ENCODE peak calls at places on chromosomes 2 and 18, in six cellular contexts. H is K562, Q is GM12878, J is HCT116, K is H1, A is HepG2. T is an unnamed sample.

GRCh38 chr18:9466911-9467310 is 8.4 kb upstream of the RALBP1 start:
- DNase-seq in H (no peak), Q (no peak), J (no peak), K (no peak), A (no peak), T (no peak)

GRCh38 chr18:63107171-63107850 is 212.3 kb downstream of the BCL2 start:
- DNase-seq in H (no peak), Q (no peak), J (no peak), K (no peak), A (no peak), T (no peak)

GRCh38 chr18:26656944-26657536 is 108.7 kb upstream of the KCTD1 start:
- DNase-seq in H (no peak), Q (no peak), J (no peak), K (peak), A (peak), T (peak)

GRCh38 chr2:129820908-129821307 is 158.6 kb upstream of the RAB6C start:
- DNase-seq in H (no peak), Q (no peak), J (no peak), K (no peak), A (no peak), T (no peak)

GRCh38 chr18:6960656-6961055 is 156.9 kb downstream of the LAMA1 start:
- DNase-seq in H (no peak), Q (no peak), J (no peak), K (no peak), A (no peak), T (no peak)

GRCh38 chr2:104863585-104864279 is 9.8 kb downstream of the POU3F3 start:
- DNase-seq in H (no peak), Q (no peak), J (no peak), K (peak), A (no peak), T (no peak)

GRCh38 chr2:158665536-158666302 is 129.4 kb upstream of the DAPL1 start:
- DNase-seq in H (no peak), Q (no peak), J (no peak), K (no peak), A (no peak), T (no peak)

GRCh38 chr2:54457326-54458023 is 1.3 kb downstream of the SPTBN1 start:
- DNase-seq in H (no peak), Q (no peak), J (no peak), K (peak), A (peak), T (no peak)

GRCh38 chr2:166270376-166270775 is 105.4 kb downstream of the SCN9A start:
- DNase-seq in H (no peak), Q (no peak), J (no peak), K (no peak), A (no peak), T (no peak)

GRCh38 chr2:224039080-224039769 is at the start of gene SERPINE2:
- DNase-seq in H (no peak), Q (no peak), J (peak), K (peak), A (no peak), T (peak)

GRCh38 chr2:161990741-161991140 is 83.3 kb downstream of the DPP4 start:
- DNase-seq in H (no peak), Q (no peak), J (peak), K (no peak), A (peak), T (no peak)

GRCh38 chr2:13504808-13505207 is 788.1 kb downstream of the TRIB2 start:
- DNase-seq in H (no peak), Q (no peak), J (no peak), K (no peak), A (no peak), T (no peak)

GRCh38 chr2:127485051-127485693 is 41.1 kb downstream of the IWS1 start:
- DNase-seq in H (no peak), Q (no peak), J (no peak), K (no peak), A (no peak), T (no peak)

GRCh38 chr2:45484965-45485364 is 126.1 kb downstream of the SRBD1 start:
- DNase-seq in H (no peak), Q (no peak), J (no peak), K (no peak), A (no peak), T (no peak)

GRCh38 chr2:229974271-229974670 is 52.0 kb downstream of the FBXO36 start:
- DNase-seq in H (peak), Q (no peak), J (no peak), K (no peak), A (no peak), T (peak)

GRCh38 chr18:29154758-29155725 is 978.1 kb upstream of the CDH2 start:
- DNase-seq in H (no peak), Q (no peak), J (peak), K (no peak), A (no peak), T (no peak)

GRCh38 chr2:97646977-97647376 is 1.1 kb downstream of the COX5B start:
- DNase-seq in H (no peak), Q (no peak), J (no peak), K (peak), A (no peak), T (no peak)

GRCh38 chr18:32552421-32553030 is 81.8 kb upstream of the GAREM1 start:
- DNase-seq in H (peak), Q (no peak), J (peak), K (peak), A (peak), T (peak)

GRCh38 chr18:68662779-68663178 is 52.1 kb downstream of the TMX3 start:
- DNase-seq in H (no peak), Q (no peak), J (no peak), K (no peak), A (no peak), T (no peak)

GRCh38 chr2:42030196-42030759 is 17.5 kb upstream of the PKDCC start:
- DNase-seq in H (no peak), Q (no peak), J (no peak), K (no peak), A (no peak), T (no peak)

GRCh38 chr2:116074161-116074560 is 1631.7 kb downstream of the DPP10 start:
- DNase-seq in H (no peak), Q (no peak), J (no peak), K (no peak), A (no peak), T (no peak)

GRCh38 chr18:12608292-12608691 is 49.6 kb downstream of the SPIRE1 start:
- DNase-seq in H (no peak), Q (no peak), J (no peak), K (no peak), A (peak), T (no peak)

GRCh38 chr2:85601771-85602475 is 575 bp downstream of the TMEM150A start:
- DNase-seq in H (no peak), Q (no peak), J (no peak), K (no peak), A (peak), T (peak)

GRCh38 chr18:2657788-2658458 is 2.4 kb downstream of the SMCHD1 start:
- DNase-seq in H (peak), Q (no peak), J (peak), K (no peak), A (peak), T (no peak)

GRCh38 chr2:71511776-71512175 is 58.4 kb downstream of the DYSF start:
- DNase-seq in H (no peak), Q (no peak), J (no peak), K (no peak), A (no peak), T (no peak)

GRCh38 chr18:76633504-76634259 is 138.6 kb upstream of the ZNF516 start:
- DNase-seq in H (no peak), Q (no peak), J (no peak), K (no peak), A (no peak), T (no peak)

GRCh38 chr2:58146707-58147106 is 94.4 kb downstream of the FANCL start:
- DNase-seq in H (peak), Q (no peak), J (peak), K (no peak), A (no peak), T (no peak)

GRCh38 chr2:86541282-86541681 is 22.0 kb downstream of the CHMP3 start:
- DNase-seq in H (peak), Q (no peak), J (no peak), K (no peak), A (no peak), T (no peak)

GRCh38 chr2:109736177-109736827 is 57.8 kb upstream of the RGPD5 start:
- DNase-seq in H (peak), Q (no peak), J (peak), K (no peak), A (peak), T (peak)

GRCh38 chr2:140401056-140401455 is 1620.9 kb upstream of the NXPH2 start:
- DNase-seq in H (no peak), Q (no peak), J (no peak), K (no peak), A (no peak), T (no peak)

GRCh38 chr2:17757321-17757720 is 3.4 kb downstream of the GEN1 start:
- DNase-seq in H (no peak), Q (no peak), J (no peak), K (no peak), A (peak), T (no peak)

GRCh38 chr18:51751901-51752300 is 554.4 kb upstream of the MEX3C start:
- DNase-seq in H (no peak), Q (no peak), J (no peak), K (no peak), A (no peak), T (no peak)

GRCh38 chr2:234502919-234503285 is 6.0 kb upstream of the ARL4C start:
- DNase-seq in H (no peak), Q (no peak), J (no peak), K (no peak), A (no peak), T (no peak)

GRCh38 chr2:40797115-40797514 is 345.2 kb upstream of the SLC8A1 start:
- DNase-seq in H (no peak), Q (no peak), J (no peak), K (no peak), A (no peak), T (no peak)

GRCh38 chr2:64837116-64837704 is 152.0 kb upstream of the SLC1A4 start:
- DNase-seq in H (peak), Q (no peak), J (peak), K (no peak), A (no peak), T (no peak)

GRCh38 chr2:74026674-74027294 is 42.1 kb downstream of the TET3 start:
- DNase-seq in H (no peak), Q (no peak), J (no peak), K (no peak), A (no peak), T (no peak)

GRCh38 chr18:64659186-64659585 is 510.3 kb upstream of the LINC00305 start:
- DNase-seq in H (no peak), Q (no peak), J (no peak), K (no peak), A (no peak), T (no peak)
- TF ChIP-seq JUND in H (no peak), Q (no peak), J (no peak), K (no peak), A (no peak), T (no peak)

DNA sequence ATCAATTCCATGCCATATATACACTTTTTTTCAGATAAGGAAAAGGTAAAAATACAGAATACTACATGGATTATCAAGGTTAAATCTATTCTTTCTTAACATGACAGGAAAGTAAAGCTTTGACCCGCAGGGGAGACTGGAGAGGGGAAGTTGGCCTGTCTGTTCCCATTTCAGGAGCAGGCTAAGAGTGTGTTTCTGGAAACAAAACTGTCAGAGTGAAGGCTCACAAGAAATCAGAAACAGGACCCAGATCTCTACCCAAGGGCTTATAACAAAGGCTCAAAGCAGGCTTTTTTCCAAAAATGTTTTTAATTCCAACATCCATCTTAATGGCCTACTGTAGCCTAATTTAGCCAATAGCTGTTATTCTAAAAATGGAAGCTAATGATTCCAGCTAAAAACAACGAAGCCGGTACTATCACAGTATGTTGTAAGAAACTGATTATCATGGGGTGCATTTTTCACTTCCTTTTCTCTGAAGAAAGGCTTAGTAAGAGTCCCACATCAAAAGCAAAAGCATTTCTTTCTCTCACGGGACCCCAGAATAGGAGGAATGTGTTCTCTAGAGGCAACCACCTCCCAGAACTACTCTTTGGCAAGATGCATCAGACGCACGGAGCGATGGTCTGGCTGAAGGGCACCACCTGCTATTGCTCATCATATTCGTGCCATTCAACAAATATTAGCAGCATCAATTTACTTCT is 41.4 kb downstream of the FECH start:
- DNase-seq in H (no peak), Q (peak), J (no peak), K (no peak), A (no peak), T (no peak)
- TF ChIP-seq JUND in H (no peak), Q (no peak), J (no peak), K (no peak), A (no peak), T (no peak)

GRCh38 chr18:74219056-74219455 is 70.7 kb downstream of the TIMM21 start:
- DNase-seq in H (no peak), Q (no peak), J (no peak), K (no peak), A (no peak), T (no peak)
- TF ChIP-seq JUND in H (no peak), Q (no peak), J (no peak), K (no peak), A (no peak), T (no peak)

GRCh38 chr2:9717886-9718451 is 87.2 kb upstream of the YWHAQ start:
- DNase-seq in H (no peak), Q (no peak), J (no peak), K (no peak), A (no peak), T (no peak)

GRCh38 chr2:9722451-9722850 is 91.7 kb upstream of the YWHAQ start:
- DNase-seq in H (no peak), Q (no peak), J (no peak), K (no peak), A (no peak), T (no peak)

GRCh38 chr2:9720352-9721093 is 89.7 kb upstream of the YWHAQ start:
- DNase-seq in H (no peak), Q (no peak), J (no peak), K (no peak), A (no peak), T (no peak)

GRCh38 chr2:9724565-9724964 is 93.8 kb upstream of the YWHAQ start:
- DNase-seq in H (no peak), Q (no peak), J (no peak), K (no peak), A (no peak), T (no peak)

GRCh38 chr2:9721346-9721745 is 90.5 kb upstream of the YWHAQ start:
- DNase-seq in H (peak), Q (no peak), J (no peak), K (no peak), A (no peak), T (no peak)
- TF ChIP-seq JUND in H (peak), Q (no peak), J (no peak), K (no peak), A (no peak), T (no peak)

GRCh38 chr2:51994123-51994788 is 962.3 kb upstream of the NRXN1 start:
- DNase-seq in H (no peak), Q (no peak), J (no peak), K (no peak), A (no peak), T (peak)

GRCh38 chr2:51996569-51996917 is 964.6 kb upstream of the NRXN1 start:
- DNase-seq in H (no peak), Q (no peak), J (no peak), K (no peak), A (no peak), T (no peak)

GRCh38 chr2:51995293-51995692 is 963.4 kb upstream of the NRXN1 start:
- DNase-seq in H (no peak), Q (no peak), J (no peak), K (no peak), A (no peak), T (no peak)

DNA sequence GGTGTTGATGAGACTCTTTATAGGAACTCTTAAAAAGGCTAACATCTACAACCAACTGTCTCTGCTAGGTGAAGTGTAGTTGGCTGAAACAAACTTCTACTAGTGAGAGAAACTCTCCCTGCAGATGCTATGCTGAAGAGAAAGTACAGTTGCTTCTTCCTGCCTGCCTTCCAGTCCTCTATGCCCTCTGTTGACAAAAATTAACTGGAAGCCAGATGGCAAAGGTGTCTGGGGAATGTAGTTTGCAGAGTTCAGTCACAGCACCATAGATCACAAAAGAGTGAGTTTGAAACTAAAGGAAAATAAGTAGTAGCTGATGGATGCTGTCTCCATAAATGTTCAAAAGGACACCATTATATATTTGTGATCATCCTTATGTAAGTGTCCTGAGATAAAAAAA is 958.8 kb upstream of the NRXN1 start:
- DNase-seq in H (no peak), Q (no peak), J (no peak), K (no peak), A (no peak), T (peak)
- TF ChIP-seq JUND in H (no peak), Q (no peak), J (no peak), K (no peak), A (no peak), T (no peak)

GRCh38 chr2:48092846-48093498 is 186.7 kb upstream of the FBXO11 start:
- DNase-seq in H (no peak), Q (no peak), J (no peak), K (no peak), A (no peak), T (no peak)
- TF ChIP-seq JUND in H (no peak), Q (no peak), J (no peak), K (no peak), A (no peak), T (no peak)

GRCh38 chr2:156399950-156400703 is 36.1 kb upstream of the GPD2 start:
- DNase-seq in H (peak), Q (peak), J (peak), K (peak), A (peak), T (peak)
- TF ChIP-seq JUND in H (peak), Q (no peak), J (no peak), K (no peak), A (no peak), T (no peak)